ENCODE peak calls at places on chromosomes 4 and X, in nine cellular contexts. K is CD4-positive, CD25-positive, alpha-beta regulatory T cell; S is skeletal muscle cell; F is GM06990; M is fibroblast of lung; W is IMR-90; L is fibroblast of mammary gland; Y is CD8-positive, alpha-beta memory T cell; U is ovary. D is an unnamed sample.

GRCh38 chr4:100100985-100101384 is 89.3 kb downstream of the DDIT4L start:
- DNase-seq in K (no peak), S (no peak), F (no peak), M (no peak), W (no peak), L (no peak), Y (no peak), U (no peak), D (no peak)

GRCh38 chrX:104968241-104968640 is 252.3 kb downstream of the TEX13A start:
- DNase-seq in K (no peak), S (no peak), F (no peak), M (no peak), W (no peak), L (no peak), Y (no peak), U (no peak), D (no peak)

GRCh38 chr4:26860922-26861433 is 337 bp downstream of the STIM2 start:
- DNase-seq in K (no peak), S (no peak), F (peak), M (peak), W (peak), L (peak), Y (peak), U (peak), D (peak)

GRCh38 chr4:25757452-25757851 is 101.8 kb downstream of the SLC34A2 start:
- DNase-seq in K (no peak), S (no peak), F (no peak), M (no peak), W (no peak), L (no peak), Y (no peak), U (no peak), D (no peak)

GRCh38 chr4:74158561-74159396 is 861 bp downstream of the MTHFD2L start:
- DNase-seq in K (no peak), S (peak), F (no peak), M (peak), W (peak), L (peak), Y (no peak), U (no peak), D (peak)

GRCh38 chrX:25548806-25549205 is 533.0 kb upstream of the ARX start:
- DNase-seq in K (no peak), S (no peak), F (no peak), M (no peak), W (peak), L (peak), Y (no peak), U (no peak), D (peak)

GRCh38 chr4:7936963-7937362 is 2.7 kb downstream of the AFAP1 start:
- DNase-seq in K (no peak), S (no peak), F (no peak), M (peak), W (no peak), L (no peak), Y (no peak), U (no peak), D (no peak)

GRCh38 chrX:43211570-43211969 is 433.6 kb upstream of the PPP1R2C start:
- DNase-seq in K (no peak), S (no peak), F (no peak), M (no peak), W (no peak), L (no peak), Y (no peak), U (no peak), D (no peak)

GRCh38 chr4:182062936-182063335 is 180.3 kb upstream of the TENM3 start:
- DNase-seq in K (no peak), S (peak), F (no peak), M (peak), W (peak), L (peak), Y (no peak), U (no peak), D (peak)

GRCh38 chrX:41677661-41678060 is 11.1 kb upstream of the GPR34 start:
- DNase-seq in K (no peak), S (no peak), F (no peak), M (peak), W (no peak), L (no peak), Y (no peak), U (no peak), D (peak)

DNA sequence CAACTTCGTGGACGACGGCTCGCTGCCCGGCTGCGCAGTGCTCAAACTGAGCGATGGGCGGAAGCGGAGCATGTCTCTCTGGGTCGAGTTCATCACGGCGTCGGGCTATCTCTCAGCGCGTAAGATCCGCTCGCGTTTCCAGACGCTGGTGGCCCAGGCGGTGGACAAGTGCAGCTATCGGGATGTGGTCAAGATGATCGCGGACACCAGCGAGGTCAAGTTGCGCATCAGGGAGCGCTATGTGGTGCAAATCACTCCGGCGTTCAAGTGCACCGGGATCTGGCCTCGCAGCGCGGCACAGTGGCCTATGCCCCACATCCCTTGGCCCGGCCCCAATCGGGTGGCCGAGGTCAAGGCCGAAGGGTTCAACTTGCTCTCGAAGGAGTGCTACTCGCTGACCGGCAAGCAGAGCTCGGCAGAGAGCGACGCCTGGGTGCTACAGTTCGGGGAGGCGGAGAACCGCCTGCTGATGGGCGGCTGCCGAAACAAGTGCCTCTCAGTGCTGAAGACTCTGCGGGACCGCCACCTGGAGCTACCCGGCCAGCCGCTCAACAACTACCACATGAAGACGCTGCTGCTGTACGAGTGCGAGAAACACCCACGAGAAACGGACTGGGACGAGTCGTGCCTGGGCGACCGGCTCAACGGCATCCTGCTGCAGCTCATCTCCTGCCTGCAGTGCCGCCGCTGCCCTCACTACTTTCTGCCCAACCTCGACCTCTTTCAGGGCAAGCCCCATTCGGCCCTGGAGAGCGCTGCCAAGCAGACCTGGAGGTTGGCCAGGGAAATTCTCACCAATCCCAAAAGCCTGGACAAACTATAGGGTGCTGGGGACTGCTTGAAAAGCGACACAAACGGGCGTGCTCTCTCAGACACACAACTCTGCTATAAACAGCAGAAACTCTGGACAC is 1.6 kb downstream of the MAB21L2 start:
- DNase-seq in K (no peak), S (no peak), F (peak), M (peak), W (peak), L (no peak), Y (no peak), U (no peak), D (peak)
- H3K4me3 ChIP-seq in K (no peak), S (peak), F (no peak), M (peak), W (peak), L (no peak), Y (no peak), U (peak), D (peak)

DNA sequence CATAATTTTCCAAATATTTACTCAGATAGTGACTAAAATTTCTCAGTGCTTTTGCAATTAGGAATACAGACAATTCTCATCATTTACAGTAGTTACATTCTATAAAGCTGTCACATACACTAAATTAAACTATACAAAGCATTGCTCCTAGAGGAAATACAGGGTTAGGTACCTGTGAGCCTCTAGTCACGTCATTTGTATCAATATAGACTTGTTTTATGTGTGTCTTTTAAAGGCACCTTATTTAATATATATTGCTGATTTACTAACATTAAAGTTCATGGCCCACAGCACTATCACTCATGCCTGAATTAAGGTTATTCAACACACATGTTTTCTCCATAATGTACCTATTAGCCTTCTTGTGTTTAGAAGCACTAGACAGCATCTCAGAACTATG is 78.7 kb downstream of the PABPC4L start:
- DNase-seq in K (no peak), S (no peak), F (no peak), M (no peak), W (no peak), L (no peak), Y (no peak), U (no peak), D (no peak)
- H3K4me3 ChIP-seq in K (no peak), S (no peak), F (no peak), M (no peak), W (no peak), L (no peak), Y (no peak), U (no peak), D (no peak)

GRCh38 chr4:40193578-40193977 is 3.3 kb upstream of the RHOH start:
- DNase-seq in K (no peak), S (no peak), F (no peak), M (no peak), W (no peak), L (no peak), Y (no peak), U (no peak), D (no peak)

GRCh38 chr4:40193018-40193571 is 3.7 kb upstream of the RHOH start:
- DNase-seq in K (no peak), S (no peak), F (peak), M (no peak), W (no peak), L (no peak), Y (no peak), U (no peak), D (no peak)

GRCh38 chr4:40196260-40196659 is 571 bp upstream of the RHOH start:
- DNase-seq in K (no peak), S (no peak), F (no peak), M (no peak), W (no peak), L (no peak), Y (no peak), U (no peak), D (no peak)

GRCh38 chr4:40195182-40196177 is 1.4 kb upstream of the RHOH start:
- DNase-seq in K (no peak), S (no peak), F (no peak), M (no peak), W (no peak), L (no peak), Y (no peak), U (no peak), D (no peak)

GRCh38 chr4:40194602-40195161 is 2.1 kb upstream of the RHOH start:
- DNase-seq in K (peak), S (no peak), F (no peak), M (peak), W (peak), L (no peak), Y (peak), U (no peak), D (no peak)
- H3K4me3 ChIP-seq in K (peak), S (no peak), F (peak), M (no peak), W (no peak), L (no peak), Y (peak), U (no peak), D (no peak)

DNA sequence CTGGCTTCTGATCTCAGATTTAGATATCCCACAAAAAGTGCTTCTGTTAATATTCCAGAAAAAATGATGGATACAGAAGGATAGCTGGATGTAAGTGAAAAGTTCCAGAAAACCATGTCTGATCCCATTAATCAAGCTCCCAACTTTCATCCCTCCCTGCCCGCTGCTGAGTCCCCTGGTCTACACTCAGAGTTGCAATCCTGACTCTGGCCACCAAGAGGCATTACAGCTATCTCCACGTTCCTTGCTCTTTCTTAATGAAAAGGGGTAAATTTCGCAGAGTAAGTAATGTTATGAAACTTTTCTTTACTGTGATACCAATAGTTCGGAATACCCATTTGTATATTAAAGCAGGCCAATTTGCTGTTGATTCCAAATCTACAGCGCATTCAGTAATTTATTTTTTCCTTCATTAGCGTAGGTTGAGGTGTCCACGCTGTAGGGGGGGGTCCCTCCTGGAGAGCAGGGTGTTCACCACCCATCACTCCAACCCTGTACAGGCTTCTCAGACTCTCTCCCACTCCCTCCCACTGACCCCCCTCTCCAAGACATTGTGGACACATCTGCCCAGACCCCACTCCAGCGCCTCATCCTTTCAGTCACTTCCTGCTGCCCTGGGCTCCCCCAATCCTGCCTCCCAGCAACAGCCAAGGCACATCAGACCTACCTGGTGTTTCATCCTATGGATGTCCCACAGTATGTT is 55.1 kb downstream of the RAB40A start:
- DNase-seq in K (peak), S (no peak), F (peak), M (peak), W (peak), L (peak), Y (peak), U (no peak), D (peak)
- H3K4me3 ChIP-seq in K (peak), S (no peak), F (peak), M (peak), W (no peak), L (peak), Y (peak), U (peak), D (peak)

DNA sequence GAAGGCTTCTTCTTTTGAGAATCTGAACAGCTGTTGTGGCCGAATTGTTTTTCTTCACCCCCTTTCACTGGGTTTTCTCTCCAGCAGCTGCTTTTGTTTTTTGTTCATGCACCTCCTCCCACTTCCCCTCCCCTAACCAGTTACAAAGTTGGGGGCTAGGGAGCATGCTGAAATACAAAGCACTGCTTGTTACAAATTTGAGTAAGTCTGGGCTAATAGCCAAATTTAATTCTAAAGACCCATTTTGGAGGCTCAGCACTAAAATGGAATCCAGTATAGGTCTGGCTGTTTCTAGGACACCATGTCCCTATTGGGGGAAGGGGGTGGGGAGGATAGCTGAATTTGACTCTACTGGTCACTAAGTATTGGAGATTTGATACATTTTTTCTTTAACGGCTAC is 89.2 kb upstream of the GPM6B start:
- DNase-seq in K (no peak), S (no peak), F (no peak), M (peak), W (no peak), L (no peak), Y (no peak), U (no peak), D (peak)
- H3K4me3 ChIP-seq in K (no peak), S (no peak), F (no peak), M (no peak), W (no peak), L (no peak), Y (no peak), U (no peak), D (no peak)

DNA sequence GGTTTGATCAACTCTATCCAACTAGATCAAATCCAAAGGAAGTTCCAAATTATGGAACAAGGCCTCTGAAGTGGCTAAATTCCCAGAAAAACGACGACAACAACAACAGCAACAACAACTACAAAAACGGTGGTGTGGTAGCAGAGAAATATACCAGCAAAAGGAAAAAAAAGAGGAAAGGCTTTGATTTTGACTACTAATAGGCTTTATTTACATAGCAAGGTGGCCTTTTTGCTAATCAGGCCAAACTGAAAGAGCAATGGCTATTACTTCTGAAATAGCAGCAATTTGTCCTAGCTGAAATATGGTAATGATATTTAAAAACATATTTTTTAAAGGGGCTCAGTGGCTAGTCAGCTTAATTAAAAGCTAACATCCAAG is 40.8 kb upstream of the TMPRSS11E start:
- DNase-seq in K (no peak), S (no peak), F (no peak), M (no peak), W (no peak), L (no peak), Y (no peak), U (no peak), D (no peak)
- H3K4me3 ChIP-seq in K (no peak), S (no peak), F (no peak), M (no peak), W (no peak), L (no peak), Y (no peak), U (no peak), D (no peak)

GRCh38 chrX:49233176-49233575 is at the start of gene CACNA1F:
- DNase-seq in K (no peak), S (no peak), F (no peak), M (no peak), W (no peak), L (no peak), Y (no peak), U (no peak), D (no peak)
- H3K4me3 ChIP-seq in K (no peak), S (no peak), F (no peak), M (no peak), W (no peak), L (no peak), Y (no peak), U (no peak), D (no peak)

GRCh38 chr4:153934689-153935017 is 145.8 kb upstream of the SFRP2 start:
- DNase-seq in K (no peak), S (no peak), F (no peak), M (no peak), W (no peak), L (peak), Y (no peak), U (no peak), D (no peak)
- H3K4me3 ChIP-seq in K (no peak), S (no peak), F (no peak), M (no peak), W (no peak), L (no peak), Y (no peak), U (no peak), D (no peak)

D was measured in fibroblast of pulmonary artery.